ENCODE peak calls at places on chromosomes 13 and 19, in eight cellular contexts. O is stimulated activated CD4-positive, alpha-beta T cell treated with anti-CD3 and anti-CD28 coated beads, Interleukin-1b, Interleukin-23, amount 100 ng/mL, for 4 hours; K is effector memory CD8-positive, alpha-beta T cell; H is NCI-H1694; P is cardiac fibroblast; Z is astrocyte of the spinal cord; N is lower lobe of right lung; Y is activated CD4-positive, alpha-beta T cell treated with anti-CD3 and anti-CD28 coated beads, Interleukin-2, amount 50 U/mL, for 24 hours. T is an unnamed sample.
A peak's percentile ranks its signal among the peaks of the same experiment; 100 is the strongest.

GRCh38 chr19:18469245-18470107 is 31.5 kb upstream of the ISYNA1 start:
- DNase-seq in O (peak; percentile 58), K (peak; percentile 50), H (peak; percentile 34), P (peak; percentile 81), Z (peak; percentile 63), N (peak; percentile 77), Y (peak; percentile 44), T (no peak)

GRCh38 chr13:85896516-85897450 is 97.6 kb upstream of the SLITRK6 start:
- DNase-seq in O (no peak), K (no peak), H (no peak), P (no peak), Z (no peak), N (no peak), Y (no peak), T (no peak)

GRCh38 chr19:31397308-31397707 is 48.1 kb upstream of the TSHZ3 start:
- DNase-seq in O (no peak), K (no peak), H (no peak), P (no peak), Z (no peak), N (no peak), Y (no peak), T (no peak)

GRCh38 chr13:110114351-110114750 is 192.6 kb downstream of the COL4A1 start:
- DNase-seq in O (no peak), K (no peak), H (no peak), P (no peak), Z (no peak), N (no peak), Y (no peak), T (no peak)

GRCh38 chr13:111881700-111882099 is 185.2 kb upstream of the SOX1 start:
- DNase-seq in O (no peak), K (no peak), H (no peak), P (no peak), Z (no peak), N (no peak), Y (no peak), T (no peak)

GRCh38 chr13:59747529-59747928 is 416.2 kb downstream of the DIAPH3 start:
- DNase-seq in O (no peak), K (no peak), H (no peak), P (no peak), Z (no peak), N (no peak), Y (no peak), T (no peak)

GRCh38 chr19:7628589-7629311 is 595 bp downstream of the XAB2 start:
- DNase-seq in O (no peak), K (no peak), H (no peak), P (no peak), Z (no peak), N (no peak), Y (no peak), T (no peak)

GRCh38 chr19:13135068-13136062 is 14.8 kb downstream of the STX10 start:
- DNase-seq in O (no peak), K (no peak), H (no peak), P (no peak), Z (no peak), N (no peak), Y (no peak), T (no peak)

GRCh38 chr13:107365466-107366215 is 797.7 kb upstream of the ARGLU1 start:
- DNase-seq in O (no peak), K (no peak), H (no peak), P (peak; percentile 40), Z (peak; percentile 39), N (no peak), Y (no peak), T (no peak)

GRCh38 chr19:10812902-10813404 is 23.1 kb downstream of the TMED1 start:
- DNase-seq in O (no peak), K (no peak), H (no peak), P (peak; percentile 95), Z (peak; percentile 91), N (no peak), Y (no peak), T (no peak)

GRCh38 chr13:93224545-93224944 is 2.1 kb upstream of the GPC6 start:
- DNase-seq in O (no peak), K (no peak), H (no peak), P (peak; percentile 60), Z (peak; percentile 23), N (no peak), Y (no peak), T (no peak)

GRCh38 chr19:47485210-47485609 is 1.2 kb upstream of the KPTN start:
- DNase-seq in O (no peak), K (no peak), H (no peak), P (no peak), Z (no peak), N (no peak), Y (no peak), T (no peak)

GRCh38 chr19:35555301-35556005 is 8.0 kb downstream of the ATP4A start:
- DNase-seq in O (no peak), K (no peak), H (no peak), P (peak; percentile 26), Z (peak; percentile 16), N (no peak), Y (no peak), T (no peak)

GRCh38 chr13:75985132-75985531 is 349.0 kb downstream of the LMO7 start:
- DNase-seq in O (no peak), K (no peak), H (no peak), P (peak; percentile 14), Z (no peak), N (no peak), Y (no peak), T (no peak)

GRCh38 chr19:2579678-2580280 is 103.9 kb downstream of the GADD45B start:
- DNase-seq in O (no peak), K (no peak), H (no peak), P (no peak), Z (no peak), N (no peak), Y (no peak), T (no peak)

GRCh38 chr19:45601524-45602522 is at the start of gene GPR4:
- DNase-seq in O (no peak), K (no peak), H (no peak), P (peak; percentile 63), Z (no peak), N (no peak), Y (no peak), T (no peak)

GRCh38 chr13:46119883-46120614 is 15.2 kb upstream of the CPB2 start:
- DNase-seq in O (no peak), K (no peak), H (no peak), P (peak; percentile 70), Z (peak; percentile 71), N (no peak), Y (no peak), T (no peak)

GRCh38 chr19:10692673-10693264 is 8.5 kb upstream of the QTRT1 start:
- DNase-seq in O (no peak), K (no peak), H (no peak), P (no peak), Z (no peak), N (no peak), Y (no peak), T (no peak)

GRCh38 chr13:83878691-83879410 is 3.4 kb downstream of the SLITRK1 start:
- DNase-seq in O (no peak), K (no peak), H (no peak), P (no peak), Z (no peak), N (no peak), Y (no peak), T (no peak)

GRCh38 chr13:42039946-42040729 is 8.3 kb upstream of the DGKH start:
- DNase-seq in O (peak; percentile 90), K (peak; percentile 76), H (peak; percentile 27), P (peak; percentile 94), Z (peak; percentile 85), N (peak; percentile 93), Y (peak; percentile 71), T (peak; percentile 84)

GRCh38 chr19:40279761-40280607 is 5.2 kb downstream of the AKT2 start:
- DNase-seq in O (no peak), K (no peak), H (no peak), P (no peak), Z (no peak), N (peak; percentile 44), Y (no peak), T (no peak)

GRCh38 chr19:31586282-31586681 is 237.0 kb upstream of the TSHZ3 start:
- DNase-seq in O (no peak), K (no peak), H (no peak), P (no peak), Z (peak; percentile 2), N (no peak), Y (no peak), T (no peak)

GRCh38 chr19:7788178-7788932 is 25.3 kb downstream of the CLEC4M start:
- DNase-seq in O (no peak), K (no peak), H (no peak), P (no peak), Z (no peak), N (no peak), Y (no peak), T (no peak)

GRCh38 chr13:112034846-112035245 is 32.1 kb upstream of the SOX1 start:
- DNase-seq in O (no peak), K (no peak), H (no peak), P (no peak), Z (no peak), N (no peak), Y (no peak), T (no peak)

GRCh38 chr19:34426096-34426661 is 2.0 kb upstream of the UBA2 start:
- DNase-seq in O (no peak), K (no peak), H (no peak), P (no peak), Z (no peak), N (no peak), Y (no peak), T (no peak)

GRCh38 chr13:110266983-110267382 is 40.0 kb downstream of the COL4A1 start:
- DNase-seq in O (no peak), K (no peak), H (no peak), P (no peak), Z (no peak), N (no peak), Y (no peak), T (no peak)

GRCh38 chr19:17079710-17080440 is 4.3 kb downstream of the MYO9B start:
- DNase-seq in O (peak; percentile 54), K (peak; percentile 60), H (no peak), P (peak; percentile 97), Z (peak; percentile 99), N (peak; percentile 60), Y (peak; percentile 53), T (peak; percentile 34)

GRCh38 chr19:14004619-14005380 is 1.3 kb downstream of the RFX1 start:
- DNase-seq in O (no peak), K (no peak), H (no peak), P (no peak), Z (no peak), N (peak; percentile 77), Y (no peak), T (no peak)

GRCh38 chr19:35437152-35437951 is 10.7 kb upstream of the FFAR2 start:
- DNase-seq in O (no peak), K (no peak), H (no peak), P (peak; percentile 58), Z (no peak), N (no peak), Y (no peak), T (no peak)

GRCh38 chr13:27920677-27921420 is 1.0 kb downstream of the PDX1 start:
- DNase-seq in O (no peak), K (no peak), H (no peak), P (peak; percentile 26), Z (no peak), N (no peak), Y (no peak), T (no peak)

GRCh38 chr19:45171211-45171623 is 6.8 kb downstream of the TRAPPC6A start:
- DNase-seq in O (no peak), K (peak; percentile 37), H (no peak), P (peak; percentile 20), Z (no peak), N (no peak), Y (no peak), T (no peak)

GRCh38 chr19:3186377-3186688 is 603 bp downstream of the NCLN start:
- DNase-seq in O (no peak), K (no peak), H (no peak), P (no peak), Z (no peak), N (no peak), Y (no peak), T (no peak)

GRCh38 chr13:113655358-113656014 is 2.5 kb downstream of the ATP4B start:
- DNase-seq in O (no peak), K (no peak), H (no peak), P (no peak), Z (no peak), N (peak; percentile 30), Y (no peak), T (no peak)

GRCh38 chr19:18961767-18962423 is 20.9 kb upstream of the HOMER3 start:
- DNase-seq in O (no peak), K (no peak), H (no peak), P (no peak), Z (no peak), N (no peak), Y (no peak), T (no peak)